ENCODE peak calls at places on chromosomes 13 and 19, in four cellular contexts. M, U, W and E are unnamed samples. For H3K4me1, the result is how much of the 10 kb centered on the place peaks cover.

GRCh38 chr19:13859361-13859880 is 17.5 kb upstream of the NANOS3 start:
- DNase-seq in M (no peak), U (no peak), W (no peak), E (no peak)

GRCh38 chr13:35489050-35489449 is 12.6 kb upstream of the MAB21L1 start:
- DNase-seq in M (no peak), U (no peak), W (no peak), E (no peak)

GRCh38 chr13:95349267-95349666 is 48.0 kb upstream of the ABCC4 start:
- DNase-seq in M (no peak), U (no peak), W (no peak), E (no peak)

GRCh38 chr19:40467007-40467565 is 285 bp downstream of the SPTBN4 start:
- DNase-seq in M (no peak), U (no peak), W (peak), E (no peak)

GRCh38 chr13:110352735-110353134 is 45.7 kb downstream of the COL4A2 start:
- DNase-seq in M (no peak), U (no peak), W (no peak), E (no peak)

GRCh38 chr13:27691207-27691606 is 69.5 kb downstream of the POLR1D start:
- DNase-seq in M (no peak), U (no peak), W (no peak), E (no peak)

GRCh38 chr19:13430790-13431582 is 75.3 kb downstream of the CACNA1A start:
- DNase-seq in M (peak), U (no peak), W (peak), E (peak)

GRCh38 chr13:76879211-76879875 is 6.9 kb downstream of the KCTD12 start:
- DNase-seq in M (peak), U (peak), W (peak), E (no peak)

GRCh38 chr13:46122304-46122703 is 17.5 kb upstream of the CPB2 start:
- DNase-seq in M (no peak), U (no peak), W (no peak), E (no peak)

GRCh38 chr13:93698016-93698613 is 471.5 kb downstream of the GPC6 start:
- DNase-seq in M (no peak), U (no peak), W (no peak), E (no peak)

GRCh38 chr13:36858285-36858684 is 39.3 kb downstream of the RFXAP start:
- DNase-seq in M (no peak), U (no peak), W (no peak), E (peak)

GRCh38 chr19:1251233-1251502 is 2.8 kb downstream of the MIDN start:
- DNase-seq in M (no peak), U (no peak), W (peak), E (no peak)

GRCh38 chr19:41541990-41542584 is 33.9 kb upstream of the CEACAM21 start:
- DNase-seq in M (peak), U (no peak), W (no peak), E (peak)

GRCh38 chr13:50664961-50665360 is 178.5 kb downstream of the DLEU7 start:
- DNase-seq in M (no peak), U (no peak), W (no peak), E (no peak)

GRCh38 chr13:26459276-26460131 is 98.0 kb upstream of the WASF3 start:
- DNase-seq in M (no peak), U (no peak), W (peak), E (peak)

GRCh38 chr13:40344270-40345148 is 321.9 kb downstream of the FOXO1 start:
- DNase-seq in M (no peak), U (no peak), W (peak), E (peak)

GRCh38 chr19:5479958-5480357 is 24.7 kb downstream of the ZNRF4 start:
- DNase-seq in M (no peak), U (no peak), W (no peak), E (no peak)

GRCh38 chr13:79541426-79542049 is 60.6 kb downstream of the NDFIP2 start:
- DNase-seq in M (no peak), U (no peak), W (no peak), E (peak)

GRCh38 chr13:44470623-44471562 is 97.3 kb downstream of the SERP2 start:
- DNase-seq in M (no peak), U (no peak), W (no peak), E (peak)

GRCh38 chr13:46575843-46576242 is 22.9 kb downstream of the LRCH1 start:
- DNase-seq in M (no peak), U (no peak), W (no peak), E (no peak)

GRCh38 chr19:16397791-16398529 is 73.3 kb downstream of the KLF2 start:
- DNase-seq in M (no peak), U (no peak), W (peak), E (no peak)

GRCh38 chr19:3335431-3336350 is 30.7 kb upstream of the NFIC start:
- DNase-seq in M (no peak), U (peak), W (peak), E (peak)

GRCh38 chr13:114101831-114102520 is 30.4 kb downstream of the RASA3 start:
- DNase-seq in M (no peak), U (no peak), W (peak), E (no peak)

GRCh38 chr19:8241646-8242045 is 32.5 kb downstream of the CERS4 start:
- DNase-seq in M (no peak), U (no peak), W (no peak), E (no peak)

GRCh38 chr19:8237026-8237425 is 27.9 kb downstream of the CERS4 start:
- DNase-seq in M (no peak), U (no peak), W (no peak), E (no peak)

GRCh38 chr19:8240274-8241229 is 31.4 kb downstream of the CERS4 start:
- DNase-seq in M (no peak), U (peak), W (peak), E (peak)

GRCh38 chr19:8239528-8240273 is 30.5 kb downstream of the CERS4 start:
- DNase-seq in M (no peak), U (no peak), W (no peak), E (no peak)

GRCh38 chr19:8238251-8238650 is 29.1 kb downstream of the CERS4 start:
- DNase-seq in M (no peak), U (no peak), W (no peak), E (no peak)
- H3K27ac ChIP-seq in M (no peak), U (no peak), W (no peak), E (no peak)

GRCh38 chr13:112204376-112204775 is 137.4 kb downstream of the SOX1 start:
- DNase-seq in M (no peak), U (no peak), W (no peak), E (no peak)
- H3K4me1 ChIP-seq in M (under half), U (under half), W (under half), E (under half)

GRCh38 chr19:38434549-38435051 is 1.1 kb downstream of the RYR1 start:
- DNase-seq in M (no peak), U (no peak), W (peak), E (no peak)
- H3K4me3 ChIP-seq in M (no peak), U (no peak), W (peak), E (no peak)

GRCh38 chr19:46902402-46902766 is 41.6 kb downstream of the ARHGAP35 start:
- DNase-seq in M (no peak), U (no peak), W (no peak), E (peak)
- H3K27ac ChIP-seq in M (no peak), U (no peak), W (peak), E (no peak)

GRCh38 chr19:11200015-11200574 is 2.8 kb upstream of the KANK2 start:
- DNase-seq in M (no peak), U (no peak), W (no peak), E (no peak)
- H3K4me1 ChIP-seq in M (under half), U (under half), W (under half), E (under half)